ENCODE peak calls at places on chromosomes 16 and 17, in ten cellular contexts. One of them, this sample, is unnamed.

GRCh38 chr16:13950821-13951547 is 31.0 kb downstream of the ERCC4 start:
- DNase-seq in ascending aorta: no peak
- DNase-seq in heart right ventricle: no peak
- DNase-seq in esophagus muscularis mucosa: no peak
- DNase-seq in breast epithelium: no peak
- DNase-seq in WERI-Rb-1: no peak
- DNase-seq in cardiac fibroblast: no peak
- DNase-seq in cardiac muscle cell: no peak
- DNase-seq in neural progenitor cell: no peak
- DNase-seq in body of pancreas: no peak
- DNase-seq in this sample: no peak

GRCh38 chr17:40075216-40076100 is 12.7 kb downstream of the THRA start:
- DNase-seq in cardiac muscle cell: peak; percentile 78
- DNase-seq in body of pancreas: peak; percentile 98
- DNase-seq in esophagus muscularis mucosa: no peak
- DNase-seq in cardiac fibroblast: peak; percentile 77
- DNase-seq in heart right ventricle: peak; percentile 85
- DNase-seq in ascending aorta: peak; percentile 73
- DNase-seq in WERI-Rb-1: peak; percentile 88
- DNase-seq in neural progenitor cell: peak; percentile 86
- DNase-seq in breast epithelium: peak; percentile 89
- DNase-seq in this sample: peak; percentile 81

GRCh38 chr17:77555741-77556291 is 402.7 kb upstream of the TNRC6C start:
- DNase-seq in heart right ventricle: peak; percentile 45
- DNase-seq in cardiac muscle cell: no peak
- DNase-seq in WERI-Rb-1: no peak
- DNase-seq in esophagus muscularis mucosa: no peak
- DNase-seq in cardiac fibroblast: peak; percentile 9
- DNase-seq in ascending aorta: no peak
- DNase-seq in neural progenitor cell: peak; percentile 31
- DNase-seq in breast epithelium: no peak
- DNase-seq in body of pancreas: peak; percentile 75
- DNase-seq in this sample: no peak

GRCh38 chr16:72921106-72921505 is 126.8 kb downstream of the ZFHX3 start:
- DNase-seq in cardiac muscle cell: no peak
- DNase-seq in cardiac fibroblast: no peak
- DNase-seq in neural progenitor cell: no peak
- DNase-seq in breast epithelium: no peak
- DNase-seq in esophagus muscularis mucosa: no peak
- DNase-seq in WERI-Rb-1: no peak
- DNase-seq in heart right ventricle: no peak
- DNase-seq in body of pancreas: no peak
- DNase-seq in ascending aorta: no peak
- DNase-seq in this sample: no peak

GRCh38 chr17:3794890-3795757 is 5.9 kb downstream of the ITGAE start:
- DNase-seq in ascending aorta: no peak
- DNase-seq in heart right ventricle: no peak
- DNase-seq in esophagus muscularis mucosa: no peak
- DNase-seq in WERI-Rb-1: no peak
- DNase-seq in cardiac fibroblast: peak; percentile 64
- DNase-seq in cardiac muscle cell: no peak
- DNase-seq in breast epithelium: no peak
- DNase-seq in body of pancreas: no peak
- DNase-seq in neural progenitor cell: peak; percentile 26
- DNase-seq in this sample: no peak

GRCh38 chr16:29763326-29763725 is 14.7 kb upstream of the ZG16 start:
- DNase-seq in breast epithelium: no peak
- DNase-seq in body of pancreas: no peak
- DNase-seq in cardiac fibroblast: no peak
- DNase-seq in WERI-Rb-1: no peak
- DNase-seq in esophagus muscularis mucosa: no peak
- DNase-seq in ascending aorta: no peak
- DNase-seq in neural progenitor cell: no peak
- DNase-seq in heart right ventricle: no peak
- DNase-seq in cardiac muscle cell: no peak
- DNase-seq in this sample: no peak

GRCh38 chr16:4369006-4369766 is 2.5 kb upstream of the VASN start:
- DNase-seq in WERI-Rb-1: no peak
- DNase-seq in body of pancreas: no peak
- DNase-seq in heart right ventricle: peak; percentile 15
- DNase-seq in neural progenitor cell: no peak
- DNase-seq in cardiac muscle cell: no peak
- DNase-seq in esophagus muscularis mucosa: no peak
- DNase-seq in cardiac fibroblast: peak; percentile 56
- DNase-seq in ascending aorta: no peak
- DNase-seq in breast epithelium: peak; percentile 92
- DNase-seq in this sample: no peak

GRCh38 chr16:89047331-89048086 is 46.1 kb upstream of the ACSF3 start:
- DNase-seq in ascending aorta: no peak
- DNase-seq in breast epithelium: no peak
- DNase-seq in cardiac muscle cell: no peak
- DNase-seq in heart right ventricle: peak; percentile 3
- DNase-seq in body of pancreas: no peak
- DNase-seq in neural progenitor cell: no peak
- DNase-seq in cardiac fibroblast: no peak
- DNase-seq in esophagus muscularis mucosa: no peak
- DNase-seq in WERI-Rb-1: no peak
- DNase-seq in this sample: no peak

GRCh38 chr17:41801374-41802062 is 10.2 kb downstream of the P3H4 start:
- DNase-seq in cardiac muscle cell: peak; percentile 88
- DNase-seq in breast epithelium: peak; percentile 89
- DNase-seq in ascending aorta: peak; percentile 34
- DNase-seq in heart right ventricle: peak; percentile 85
- DNase-seq in esophagus muscularis mucosa: peak; percentile 97
- DNase-seq in neural progenitor cell: peak; percentile 87
- DNase-seq in body of pancreas: peak; percentile 84
- DNase-seq in cardiac fibroblast: peak; percentile 79
- DNase-seq in WERI-Rb-1: peak; percentile 89
- DNase-seq in this sample: peak; percentile 94

DNA sequence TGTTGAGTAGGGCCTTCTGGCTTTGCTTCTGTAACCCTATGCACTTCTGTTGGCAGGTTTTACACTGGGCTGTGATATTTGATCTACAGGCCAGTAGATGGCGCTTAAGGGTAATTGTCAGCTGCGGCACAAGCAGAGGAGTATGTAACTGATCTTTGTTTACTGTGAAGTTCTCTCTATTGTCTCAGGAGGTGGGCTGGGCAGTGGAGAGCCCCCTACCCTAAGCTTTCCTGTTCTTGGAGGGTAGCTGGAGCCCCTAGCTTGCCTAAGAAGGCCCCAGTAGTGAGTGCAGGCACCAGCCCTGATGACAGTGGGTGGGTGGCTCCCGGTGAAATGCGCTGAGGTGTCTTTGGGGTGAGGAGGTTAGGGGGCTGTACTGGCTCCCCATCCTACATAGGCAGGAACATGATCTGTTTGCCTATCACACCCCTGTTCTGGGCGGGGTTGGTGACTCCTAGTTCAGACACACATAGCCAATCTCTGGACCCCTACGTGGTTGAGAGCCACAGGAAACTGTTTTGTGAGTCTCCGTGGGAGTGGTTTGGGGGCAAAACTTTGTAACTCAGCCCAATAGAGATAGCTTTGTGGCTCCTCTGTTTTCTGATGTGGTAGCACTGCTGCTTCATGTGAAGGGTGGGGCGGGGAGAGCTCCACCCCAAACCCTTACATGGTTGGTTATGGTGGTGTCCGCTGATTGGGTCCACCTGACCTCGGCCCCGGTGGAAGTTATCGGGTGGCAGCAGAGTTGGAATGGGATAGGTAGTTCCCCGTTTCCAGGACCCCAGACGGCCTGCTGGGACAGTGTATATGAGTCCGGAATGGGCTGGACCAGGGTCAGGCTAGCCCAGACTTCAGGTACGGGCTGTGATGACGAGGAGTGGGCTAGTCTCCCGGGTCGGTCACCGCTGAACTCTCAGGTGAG is 60.4 kb downstream of the SLFN11 start:
- DNase-seq in body of pancreas: peak; percentile 55
- DNase-seq in breast epithelium: no peak
- DNase-seq in ascending aorta: peak; percentile 33
- DNase-seq in cardiac fibroblast: peak; percentile 84
- DNase-seq in heart right ventricle: peak; percentile 33
- DNase-seq in neural progenitor cell: peak; percentile 79
- DNase-seq in cardiac muscle cell: peak; percentile 72
- DNase-seq in esophagus muscularis mucosa: no peak
- DNase-seq in WERI-Rb-1: peak; percentile 16
- DNase-seq in this sample: peak; percentile 59
- H3K4me3 ChIP-seq in body of pancreas: no peak overlapping the region
- H3K4me3 ChIP-seq in breast epithelium: peak overlapping the region; percentile 30
- H3K4me3 ChIP-seq in ascending aorta: peak overlapping the region; percentile 41
- H3K4me3 ChIP-seq in cardiac fibroblast: peak overlapping the region; percentile 22
- H3K4me3 ChIP-seq in heart right ventricle: peak overlapping the region; percentile 53
- H3K4me3 ChIP-seq in neural progenitor cell: no peak overlapping the region
- H3K4me3 ChIP-seq in cardiac muscle cell: peak overlapping the region; percentile 2
- H3K4me3 ChIP-seq in esophagus muscularis mucosa: peak overlapping the region; percentile 41
- H3K4me3 ChIP-seq in WERI-Rb-1: no peak overlapping the region
- H3K4me3 ChIP-seq in this sample: no peak overlapping the region

DNA sequence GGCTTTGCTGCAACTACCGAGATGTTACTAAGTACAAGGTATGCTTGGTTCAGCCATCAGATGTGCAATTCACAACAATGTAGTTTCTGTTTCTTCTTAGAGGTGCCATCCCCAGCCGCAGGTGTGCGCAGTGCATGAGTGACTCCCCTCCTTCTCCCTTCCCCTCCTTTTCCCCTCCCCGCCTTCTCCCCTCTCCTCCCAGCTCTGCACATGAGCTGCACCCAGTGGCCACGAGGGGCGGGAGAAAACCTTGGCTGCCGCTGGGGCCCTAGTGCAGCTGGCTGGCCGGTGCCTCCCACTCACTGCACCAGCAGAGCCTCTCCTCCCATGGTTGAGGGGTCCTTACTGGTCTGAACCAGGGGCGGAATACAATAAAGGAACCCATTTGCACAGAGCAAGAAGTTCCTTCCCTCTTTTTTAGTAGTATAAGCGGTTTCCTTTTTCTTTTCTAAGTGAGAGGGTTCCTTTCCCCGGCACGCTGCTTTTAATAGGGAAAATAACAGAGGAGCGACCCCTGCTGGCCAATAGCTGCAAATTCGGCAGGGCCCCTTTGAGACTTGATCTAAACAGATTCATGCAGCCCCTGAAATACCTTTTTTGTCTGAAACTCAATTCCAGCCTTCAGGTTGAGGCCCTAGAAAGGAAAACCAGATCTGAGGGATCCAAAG is 7.8 kb upstream of the CCL15 start:
- DNase-seq in cardiac muscle cell: no peak
- DNase-seq in breast epithelium: no peak
- DNase-seq in esophagus muscularis mucosa: no peak
- DNase-seq in neural progenitor cell: no peak
- DNase-seq in WERI-Rb-1: no peak
- DNase-seq in body of pancreas: no peak
- DNase-seq in ascending aorta: no peak
- DNase-seq in heart right ventricle: no peak
- DNase-seq in cardiac fibroblast: peak; percentile 47
- DNase-seq in this sample: peak; percentile 39
- TF ChIP-seq CTCF in cardiac muscle cell: peak; percentile 47
- TF ChIP-seq CTCF in breast epithelium: no peak
- TF ChIP-seq CTCF in esophagus muscularis mucosa: no peak
- TF ChIP-seq CTCF in neural progenitor cell: peak; percentile 51
- TF ChIP-seq CTCF in WERI-Rb-1: peak; percentile 20
- TF ChIP-seq CTCF in body of pancreas: no peak
- TF ChIP-seq CTCF in ascending aorta: no peak
- TF ChIP-seq CTCF in heart right ventricle: peak; percentile 12
- TF ChIP-seq CTCF in cardiac fibroblast: peak; percentile 59
- TF ChIP-seq CTCF in this sample: peak; percentile 71

GRCh38 chr17:32936157-32936893 is 8.4 kb downstream of the TMEM98 start:
- DNase-seq in breast epithelium: no peak
- DNase-seq in ascending aorta: no peak
- DNase-seq in WERI-Rb-1: no peak
- DNase-seq in esophagus muscularis mucosa: no peak
- DNase-seq in body of pancreas: no peak
- DNase-seq in cardiac fibroblast: no peak
- DNase-seq in neural progenitor cell: no peak
- DNase-seq in cardiac muscle cell: no peak
- DNase-seq in heart right ventricle: no peak
- DNase-seq in this sample: no peak

GRCh38 chr17:32933881-32934280 is 5.9 kb downstream of the TMEM98 start:
- DNase-seq in cardiac fibroblast: no peak
- DNase-seq in esophagus muscularis mucosa: no peak
- DNase-seq in WERI-Rb-1: no peak
- DNase-seq in cardiac muscle cell: no peak
- DNase-seq in heart right ventricle: no peak
- DNase-seq in ascending aorta: no peak
- DNase-seq in body of pancreas: no peak
- DNase-seq in breast epithelium: no peak
- DNase-seq in neural progenitor cell: no peak
- DNase-seq in this sample: no peak

GRCh38 chr17:32940706-32941390 is 12.9 kb downstream of the TMEM98 start:
- DNase-seq in body of pancreas: no peak
- DNase-seq in esophagus muscularis mucosa: no peak
- DNase-seq in ascending aorta: no peak
- DNase-seq in heart right ventricle: no peak
- DNase-seq in cardiac muscle cell: no peak
- DNase-seq in WERI-Rb-1: no peak
- DNase-seq in neural progenitor cell: no peak
- DNase-seq in breast epithelium: no peak
- DNase-seq in cardiac fibroblast: no peak
- DNase-seq in this sample: no peak

GRCh38 chr17:32941419-32942032 is 13.6 kb downstream of the TMEM98 start:
- DNase-seq in neural progenitor cell: no peak
- DNase-seq in heart right ventricle: no peak
- DNase-seq in esophagus muscularis mucosa: no peak
- DNase-seq in body of pancreas: no peak
- DNase-seq in cardiac muscle cell: no peak
- DNase-seq in ascending aorta: no peak
- DNase-seq in breast epithelium: no peak
- DNase-seq in cardiac fibroblast: no peak
- DNase-seq in WERI-Rb-1: no peak
- DNase-seq in this sample: no peak

DNA sequence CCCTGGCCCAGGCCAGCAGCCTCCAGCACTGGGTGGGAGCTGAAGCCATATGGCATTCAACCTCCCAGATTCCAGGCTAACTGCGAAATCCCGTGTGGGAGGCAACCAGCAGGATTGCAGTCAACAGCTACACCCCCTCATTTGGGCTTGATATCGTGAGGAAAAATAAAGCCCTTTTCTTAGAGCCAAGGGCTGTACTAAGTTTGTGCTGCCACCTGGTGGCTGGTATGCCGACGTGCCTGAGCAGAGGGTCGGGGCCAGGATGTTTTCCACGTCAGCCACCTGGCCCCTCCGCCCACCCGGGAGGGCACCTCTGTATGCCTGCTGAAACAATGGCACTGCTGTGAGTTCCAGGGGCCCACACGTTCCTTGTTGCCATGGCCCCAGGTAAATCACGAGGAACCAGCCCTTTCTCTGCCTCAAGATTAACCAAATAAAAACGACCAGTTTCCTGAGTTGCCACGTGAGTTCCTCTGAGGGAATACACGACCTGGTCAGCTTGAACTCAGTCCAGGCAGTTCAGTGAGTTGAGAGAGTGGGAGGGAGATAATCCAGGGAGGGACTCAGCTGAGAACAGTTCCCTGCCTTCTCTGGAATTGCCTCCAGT is 9.0 kb downstream of the TMEM98 start:
- DNase-seq in cardiac fibroblast: peak; percentile 73
- DNase-seq in body of pancreas: peak; percentile 84
- DNase-seq in heart right ventricle: peak; percentile 50
- DNase-seq in esophagus muscularis mucosa: no peak
- DNase-seq in WERI-Rb-1: peak; percentile 70
- DNase-seq in cardiac muscle cell: peak; percentile 87
- DNase-seq in breast epithelium: peak; percentile 64
- DNase-seq in ascending aorta: no peak
- DNase-seq in neural progenitor cell: peak; percentile 94
- DNase-seq in this sample: peak; percentile 74
- H3K4me3 ChIP-seq in cardiac fibroblast: no peak overlapping the region
- H3K4me3 ChIP-seq in body of pancreas: no peak overlapping the region
- H3K4me3 ChIP-seq in heart right ventricle: no peak overlapping the region
- H3K4me3 ChIP-seq in esophagus muscularis mucosa: no peak overlapping the region
- H3K4me3 ChIP-seq in WERI-Rb-1: no peak overlapping the region
- H3K4me3 ChIP-seq in cardiac muscle cell: no peak overlapping the region
- H3K4me3 ChIP-seq in breast epithelium: no peak overlapping the region
- H3K4me3 ChIP-seq in ascending aorta: no peak overlapping the region
- H3K4me3 ChIP-seq in neural progenitor cell: no peak overlapping the region
- H3K4me3 ChIP-seq in this sample: no peak overlapping the region

GRCh38 chr17:31696184-31696602 is 162.9 kb downstream of the COPRS start:
- DNase-seq in cardiac fibroblast: peak; percentile 83
- DNase-seq in esophagus muscularis mucosa: peak; percentile 96
- DNase-seq in body of pancreas: peak; percentile 71
- DNase-seq in breast epithelium: peak; percentile 70
- DNase-seq in heart right ventricle: peak; percentile 81
- DNase-seq in cardiac muscle cell: peak; percentile 92
- DNase-seq in ascending aorta: peak; percentile 58
- DNase-seq in neural progenitor cell: peak; percentile 94
- DNase-seq in WERI-Rb-1: no peak
- DNase-seq in this sample: peak; percentile 69
- TF ChIP-seq CTCF in cardiac fibroblast: peak; percentile 29
- TF ChIP-seq CTCF in esophagus muscularis mucosa: no peak
- TF ChIP-seq CTCF in body of pancreas: no peak
- TF ChIP-seq CTCF in breast epithelium: peak; percentile 45
- TF ChIP-seq CTCF in heart right ventricle: no peak
- TF ChIP-seq CTCF in cardiac muscle cell: peak; percentile 26
- TF ChIP-seq CTCF in ascending aorta: no peak
- TF ChIP-seq CTCF in neural progenitor cell: peak; percentile 47
- TF ChIP-seq CTCF in WERI-Rb-1: no peak
- TF ChIP-seq CTCF in this sample: peak; percentile 21